ENCODE peak calls at places on chromosomes 6 and 20, in ten cellular contexts. P is IMR-90, O is heart right ventricle, N is PC-3, L is thoracic aorta, Y is GM23338, Q is transverse colon, I is right lobe of liver, K is fibroblast of lung, F is GM06990. U is an unnamed sample.

GRCh38 chr6:94636780-94637385 is 940.5 kb upstream of the MANEA start:
- DNase-seq in P (peak; percentile 1), O (no peak), N (peak; percentile 17), L (no peak), Y (peak; percentile 67), Q (no peak), I (no peak), K (peak; percentile 30), F (no peak), U (no peak)

GRCh38 chr20:24990810-24991252 is 1.7 kb downstream of the APMAP start:
- DNase-seq in P (no peak), O (no peak), N (no peak), L (no peak), Y (no peak), Q (no peak), I (no peak), K (no peak), F (no peak), U (no peak)

GRCh38 chr20:36792422-36792821 is 18.9 kb upstream of the DSN1 start:
- DNase-seq in P (peak; percentile 72), O (no peak), N (peak; percentile 74), L (no peak), Y (peak; percentile 81), Q (no peak), I (no peak), K (peak; percentile 65), F (no peak), U (no peak)

GRCh38 chr20:16415079-16415478 is 158.2 kb downstream of the KIF16B start:
- DNase-seq in P (peak; percentile 54), O (no peak), N (peak; percentile 64), L (no peak), Y (no peak), Q (no peak), I (no peak), K (peak; percentile 22), F (no peak), U (no peak)

GRCh38 chr6:52551483-52552277 is 25.2 kb downstream of the TRAM2 start:
- DNase-seq in P (peak; percentile 91), O (peak; percentile 54), N (peak; percentile 91), L (peak; percentile 69), Y (peak; percentile 58), Q (peak; percentile 58), I (peak; percentile 79), K (peak; percentile 80), F (no peak), U (peak; percentile 80)

GRCh38 chr6:29651413-29652197 is 5.3 kb upstream of the MOG start:
- DNase-seq in P (peak; percentile 37), O (no peak), N (peak; percentile 71), L (no peak), Y (peak; percentile 70), Q (no peak), I (no peak), K (peak; percentile 51), F (no peak), U (no peak)

GRCh38 chr6:111215134-111215533 is 127.8 kb downstream of the SLC16A10 start:
- DNase-seq in P (no peak), O (no peak), N (no peak), L (no peak), Y (no peak), Q (no peak), I (no peak), K (no peak), F (no peak), U (no peak)

GRCh38 chr6:50958148-50958547 is 139.5 kb downstream of the TFAP2B start:
- DNase-seq in P (no peak), O (no peak), N (no peak), L (no peak), Y (no peak), Q (no peak), I (no peak), K (no peak), F (no peak), U (no peak)

GRCh38 chr20:41174373-41174772 is 37.0 kb downstream of the PLCG1 start:
- DNase-seq in P (no peak), O (no peak), N (no peak), L (no peak), Y (no peak), Q (peak; percentile 4), I (no peak), K (no peak), F (no peak), U (peak; percentile 73)

GRCh38 chr20:41171736-41172295 is 34.5 kb downstream of the PLCG1 start:
- DNase-seq in P (no peak), O (no peak), N (no peak), L (no peak), Y (no peak), Q (peak; percentile 4), I (no peak), K (no peak), F (no peak), U (peak; percentile 73)

GRCh38 chr20:41172296-41173140 is 35.2 kb downstream of the PLCG1 start:
- DNase-seq in P (no peak), O (no peak), N (no peak), L (no peak), Y (no peak), Q (peak; percentile 8), I (no peak), K (peak; percentile 12), F (no peak), U (peak; percentile 80)

GRCh38 chr20:41173791-41174341 is 36.5 kb downstream of the PLCG1 start:
- DNase-seq in P (no peak), O (no peak), N (no peak), L (no peak), Y (no peak), Q (peak; percentile 5), I (no peak), K (no peak), F (no peak), U (peak; percentile 76)

DNA sequence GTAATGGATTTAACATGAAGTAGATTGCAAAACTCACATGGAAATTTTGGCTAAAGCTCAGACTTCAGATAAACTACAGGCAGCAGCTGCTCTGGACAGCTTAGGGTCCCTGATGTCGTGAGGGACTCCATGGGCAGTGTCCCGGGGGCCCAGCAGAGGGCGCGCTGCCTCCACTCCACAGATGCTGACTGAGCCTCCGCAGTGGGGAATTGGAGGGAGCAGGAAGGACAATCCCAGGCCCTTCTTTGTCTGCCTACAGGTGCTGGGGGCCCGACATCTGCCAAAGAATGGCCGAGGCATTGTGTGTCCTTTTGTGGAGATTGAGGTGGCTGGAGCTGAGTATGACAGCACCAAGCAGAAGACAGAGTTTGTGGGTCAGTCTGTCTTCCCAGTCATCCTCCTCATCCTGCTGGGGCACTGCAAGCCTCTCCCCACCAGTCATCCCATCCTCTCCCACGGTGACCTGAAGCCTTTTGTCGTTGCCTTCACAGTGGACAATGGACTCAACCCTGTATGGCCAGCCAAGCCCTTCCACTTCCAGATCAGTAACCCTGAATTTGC is 35.9 kb downstream of the PLCG1 start:
- DNase-seq in P (peak; percentile 80), O (peak; percentile 90), N (peak; percentile 78), L (peak; percentile 51), Y (peak; percentile 84), Q (peak; percentile 86), I (peak; percentile 78), K (peak; percentile 95), F (peak; percentile 61), U (peak; percentile 86)
- TF ChIP-seq CTCF in P (peak; percentile 98), O (peak; percentile 99), N (peak; percentile 97), L (peak; percentile 93), Y (peak; percentile 85), Q (peak; percentile 95), I (peak; percentile 96), K (peak; percentile 92), F (peak; percentile 98), U (peak; percentile 100)

GRCh38 chr6:154736613-154737259 is 3.5 kb downstream of the SCAF8 start:
- DNase-seq in P (no peak), O (no peak), N (no peak), L (no peak), Y (no peak), Q (no peak), I (no peak), K (no peak), F (no peak), U (no peak)

GRCh38 chr6:154740658-154741057 is 7.4 kb downstream of the SCAF8 start:
- DNase-seq in P (no peak), O (no peak), N (no peak), L (no peak), Y (no peak), Q (no peak), I (no peak), K (no peak), F (no peak), U (no peak)

GRCh38 chr6:154733610-154734379 is 579 bp downstream of the SCAF8 start:
- DNase-seq in P (peak; percentile 97), O (peak; percentile 95), N (peak; percentile 93), L (peak; percentile 87), Y (peak; percentile 98), Q (peak; percentile 96), I (peak; percentile 98), K (peak; percentile 97), F (peak; percentile 91), U (peak; percentile 97)

GRCh38 chr6:154738561-154738961 is 5.3 kb downstream of the SCAF8 start:
- DNase-seq in P (peak; percentile 16), O (no peak), N (no peak), L (no peak), Y (peak; percentile 60), Q (no peak), I (no peak), K (peak; percentile 32), F (no peak), U (no peak)

DNA sequence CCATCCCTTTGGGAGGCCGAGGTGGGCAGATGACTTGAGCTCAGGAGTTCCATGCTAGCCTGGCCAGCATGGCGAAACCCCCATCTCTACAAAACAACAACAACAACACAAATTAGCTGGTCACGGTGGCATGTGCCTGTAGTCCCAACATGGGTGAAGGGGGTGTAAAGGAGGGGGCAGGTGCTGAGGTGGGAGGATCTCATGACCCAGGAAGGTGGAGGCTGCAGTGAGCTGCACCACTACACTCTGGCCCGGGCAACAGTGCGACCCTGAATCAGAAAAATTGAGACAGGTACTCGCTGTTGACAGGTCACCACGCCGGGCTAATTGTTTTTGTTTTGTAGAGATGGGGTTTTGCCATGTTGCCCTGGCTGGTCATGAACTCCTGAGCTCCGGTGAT is 4.2 kb downstream of the SCAF8 start:
- DNase-seq in P (no peak), O (no peak), N (no peak), L (no peak), Y (no peak), Q (no peak), I (no peak), K (no peak), F (no peak), U (no peak)
- H3K36me3 ChIP-seq in P (peaks cover 5% of the 10 kb centered on the region), O (no peaks in the 10 kb centered on the region), N (peaks cover 6% of the 10 kb centered on the region), L (no peaks in the 10 kb centered on the region), Y (no peaks in the 10 kb centered on the region), Q (no peaks in the 10 kb centered on the region), I (no peaks in the 10 kb centered on the region), K (no peaks in the 10 kb centered on the region), F (peaks cover 1% of the 10 kb centered on the region), U (peaks cover 35% of the 10 kb centered on the region)

DNA sequence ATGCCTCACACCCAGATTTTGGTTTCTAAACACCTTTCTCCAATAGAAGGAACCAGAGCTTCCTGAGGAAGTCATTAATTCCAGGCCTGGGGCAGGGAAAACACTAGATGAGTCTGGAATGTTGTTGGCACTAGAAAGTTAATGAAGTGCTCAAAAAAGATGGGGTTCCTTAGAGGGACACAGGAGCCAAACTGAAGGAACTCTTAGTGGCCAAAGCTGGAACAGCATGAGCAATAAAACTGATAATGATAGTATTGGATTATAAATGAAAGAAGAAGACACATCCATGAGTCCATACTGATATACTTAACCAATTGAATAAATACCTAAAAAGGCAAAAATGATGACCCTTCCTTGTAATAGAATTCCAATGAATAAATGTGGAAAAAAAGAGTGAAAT is 4.4 kb downstream of the IL20RA start:
- DNase-seq in P (no peak), O (no peak), N (no peak), L (no peak), Y (peak; percentile 31), Q (no peak), I (no peak), K (no peak), F (no peak), U (no peak)
- TF ChIP-seq CTCF in P (no peak), O (no peak), N (no peak), L (peak; percentile 15), Y (peak; percentile 43), Q (no peak), I (peak; percentile 10), K (no peak), F (no peak), U (no peak)

GRCh38 chr6:145801021-145801420 is 13.6 kb downstream of the FBXO30 start:
- DNase-seq in P (no peak), O (no peak), N (no peak), L (no peak), Y (no peak), Q (no peak), I (no peak), K (no peak), F (no peak), U (no peak)

GRCh38 chr6:145798530-145798929 is 16.1 kb downstream of the FBXO30 start:
- DNase-seq in P (peak; percentile 62), O (no peak), N (no peak), L (no peak), Y (peak; percentile 41), Q (no peak), I (no peak), K (peak; percentile 72), F (no peak), U (no peak)

GRCh38 chr6:145802141-145802540 is 12.5 kb downstream of the FBXO30 start:
- DNase-seq in P (no peak), O (no peak), N (no peak), L (no peak), Y (no peak), Q (no peak), I (no peak), K (no peak), F (no peak), U (no peak)
- H3K36me3 ChIP-seq in P (peaks cover 30% of the 10 kb centered on the region), O (no peaks in the 10 kb centered on the region), N (peaks cover 22% of the 10 kb centered on the region), L (peaks cover 11% of the 10 kb centered on the region), Y (peaks cover 4% of the 10 kb centered on the region), Q (no peaks in the 10 kb centered on the region), I (peaks cover 7% of the 10 kb centered on the region), K (peaks cover 5% of the 10 kb centered on the region), F (peaks cover 3% of the 10 kb centered on the region), U (peaks cover 71% of the 10 kb centered on the region)

U was measured in RWPE2.